ENCODE peak calls at places on chromosomes 1 and 21, in six cellular contexts. U is GM12864, P is MCF 10A, M is RWPE1, Z is body of pancreas, L is cardiac fibroblast. B is an unnamed sample.

GRCh38 chr1:26994020-26994745 is 691 bp downstream of the TRNP1 start:
- DNase-seq in U (no peak), P (no peak), M (no peak), Z (no peak), L (no peak), B (no peak)

GRCh38 chr21:26846036-26846931 is 1.1 kb upstream of the ADAMTS1 start:
- DNase-seq in U (no peak), P (peak; percentile 49), M (peak; percentile 53), Z (peak; percentile 61), L (peak; percentile 71), B (no peak)

GRCh38 chr1:1371741-1372711 is 3.0 kb downstream of the AURKAIP1 start:
- DNase-seq in U (no peak), P (peak; percentile 53), M (no peak), Z (peak; percentile 74), L (peak; percentile 60), B (peak; percentile 74)

GRCh38 chr1:201226859-201227488 is 36.4 kb downstream of the IGFN1 start:
- DNase-seq in U (no peak), P (no peak), M (no peak), Z (no peak), L (no peak), B (no peak)

GRCh38 chr1:64043976-64044375 is 159.4 kb upstream of the UBE2U start:
- DNase-seq in U (no peak), P (peak; percentile 90), M (peak; percentile 7), Z (no peak), L (peak; percentile 80), B (no peak)

GRCh38 chr1:224282140-224282539 is 47.8 kb downstream of the NVL start:
- DNase-seq in U (no peak), P (no peak), M (no peak), Z (no peak), L (no peak), B (no peak)

GRCh38 chr1:178344513-178345077 is 152.2 kb downstream of the CLEC20A start:
- DNase-seq in U (no peak), P (peak; percentile 94), M (peak; percentile 50), Z (no peak), L (peak; percentile 96), B (no peak)

GRCh38 chr1:214842856-214843255 is 239.7 kb upstream of the KCNK2 start:
- DNase-seq in U (no peak), P (no peak), M (no peak), Z (no peak), L (peak; percentile 60), B (no peak)

GRCh38 chr1:186165303-186165702 is 209.8 kb downstream of the TPR start:
- DNase-seq in U (no peak), P (no peak), M (no peak), Z (no peak), L (no peak), B (no peak)

GRCh38 chr1:240234477-240235225 is 143.0 kb downstream of the FMN2 start:
- DNase-seq in U (no peak), P (peak; percentile 42), M (peak; percentile 30), Z (no peak), L (peak; percentile 42), B (no peak)

GRCh38 chr21:44326716-44327602 is 12.2 kb downstream of the CFAP410 start:
- DNase-seq in U (no peak), P (no peak), M (no peak), Z (no peak), L (no peak), B (no peak)

GRCh38 chr1:7930547-7931445 is 9.8 kb downstream of the TNFRSF9 start:
- DNase-seq in U (no peak), P (no peak), M (no peak), Z (no peak), L (no peak), B (no peak)

GRCh38 chr21:34074283-34075098 is 1.1 kb downstream of the MRPS6 start:
- DNase-seq in U (no peak), P (peak; percentile 33), M (peak; percentile 17), Z (no peak), L (peak; percentile 40), B (no peak)

GRCh38 chr1:162561616-162562451 is at the start of gene UAP1:
- DNase-seq in U (no peak), P (no peak), M (peak; percentile 27), Z (no peak), L (no peak), B (no peak)

GRCh38 chr1:63674865-63675815 is 81.9 kb downstream of the PGM1 start:
- DNase-seq in U (no peak), P (peak; percentile 47), M (no peak), Z (peak; percentile 65), L (no peak), B (no peak)

GRCh38 chr21:45613881-45614280 is 29.6 kb upstream of the PCBP3 start:
- DNase-seq in U (no peak), P (no peak), M (no peak), Z (no peak), L (peak; percentile 34), B (peak; percentile 11)

GRCh38 chr1:19435851-19436465 is 49.4 kb downstream of the CAPZB start:
- DNase-seq in U (no peak), P (peak; percentile 62), M (no peak), Z (no peak), L (peak; percentile 84), B (no peak)

GRCh38 chr1:45331436-45332345 is 5.0 kb downstream of the HPDL start:
- DNase-seq in U (no peak), P (no peak), M (no peak), Z (no peak), L (no peak), B (no peak)

GRCh38 chr1:45337630-45338320 is 2.2 kb upstream of the TOE1 start:
- DNase-seq in U (no peak), P (no peak), M (no peak), Z (no peak), L (no peak), B (no peak)

GRCh38 chr1:45332346-45332720 is 5.6 kb downstream of the HPDL start:
- DNase-seq in U (no peak), P (no peak), M (no peak), Z (no peak), L (no peak), B (no peak)

GRCh38 chr1:45335732-45336365 is 4.1 kb upstream of the TOE1 start:
- DNase-seq in U (no peak), P (no peak), M (no peak), Z (no peak), L (no peak), B (no peak)

GRCh38 chr1:45334308-45335245 is 5.4 kb upstream of the TOE1 start:
- DNase-seq in U (no peak), P (no peak), M (no peak), Z (no peak), L (peak; percentile 22), B (no peak)
- TF ChIP-seq CTCF in U (no peak), P (no peak), M (no peak), Z (no peak), L (no peak), B (no peak)

GRCh38 chr1:31938184-31938975 is at the start of gene PTP4A2:
- DNase-seq in U (peak; percentile 93), P (peak; percentile 97), M (peak; percentile 97), Z (peak; percentile 95), L (peak; percentile 95), B (peak; percentile 65)
- TF ChIP-seq CTCF in U (peak; percentile 46), P (peak; percentile 35), M (peak; percentile 81), Z (peak; percentile 74), L (no peak), B (peak; percentile 52)

GRCh38 chr1:80218112-80218511 is 1211.6 kb upstream of the ADGRL4 start:
- DNase-seq in U (peak; percentile 5), P (peak; percentile 76), M (peak; percentile 8), Z (no peak), L (peak; percentile 78), B (no peak)
- TF ChIP-seq CTCF in U (peak; percentile 53), P (peak; percentile 59), M (no peak), Z (no peak), L (peak; percentile 57), B (no peak)

GRCh38 chr21:35381743-35382310 is 332.7 kb upstream of the RUNX1 start:
- DNase-seq in U (no peak), P (no peak), M (no peak), Z (no peak), L (no peak), B (no peak)
- TF ChIP-seq CTCF in U (no peak), P (no peak), M (no peak), Z (no peak), L (no peak), B (no peak)

GRCh38 chr1:207134550-207134949 is 30.5 kb downstream of the C4BPA start:
- DNase-seq in U (no peak), P (peak; percentile 9), M (no peak), Z (no peak), L (no peak), B (no peak)
- TF ChIP-seq CTCF in U (no peak), P (no peak), M (no peak), Z (no peak), L (no peak), B (no peak)

DNA sequence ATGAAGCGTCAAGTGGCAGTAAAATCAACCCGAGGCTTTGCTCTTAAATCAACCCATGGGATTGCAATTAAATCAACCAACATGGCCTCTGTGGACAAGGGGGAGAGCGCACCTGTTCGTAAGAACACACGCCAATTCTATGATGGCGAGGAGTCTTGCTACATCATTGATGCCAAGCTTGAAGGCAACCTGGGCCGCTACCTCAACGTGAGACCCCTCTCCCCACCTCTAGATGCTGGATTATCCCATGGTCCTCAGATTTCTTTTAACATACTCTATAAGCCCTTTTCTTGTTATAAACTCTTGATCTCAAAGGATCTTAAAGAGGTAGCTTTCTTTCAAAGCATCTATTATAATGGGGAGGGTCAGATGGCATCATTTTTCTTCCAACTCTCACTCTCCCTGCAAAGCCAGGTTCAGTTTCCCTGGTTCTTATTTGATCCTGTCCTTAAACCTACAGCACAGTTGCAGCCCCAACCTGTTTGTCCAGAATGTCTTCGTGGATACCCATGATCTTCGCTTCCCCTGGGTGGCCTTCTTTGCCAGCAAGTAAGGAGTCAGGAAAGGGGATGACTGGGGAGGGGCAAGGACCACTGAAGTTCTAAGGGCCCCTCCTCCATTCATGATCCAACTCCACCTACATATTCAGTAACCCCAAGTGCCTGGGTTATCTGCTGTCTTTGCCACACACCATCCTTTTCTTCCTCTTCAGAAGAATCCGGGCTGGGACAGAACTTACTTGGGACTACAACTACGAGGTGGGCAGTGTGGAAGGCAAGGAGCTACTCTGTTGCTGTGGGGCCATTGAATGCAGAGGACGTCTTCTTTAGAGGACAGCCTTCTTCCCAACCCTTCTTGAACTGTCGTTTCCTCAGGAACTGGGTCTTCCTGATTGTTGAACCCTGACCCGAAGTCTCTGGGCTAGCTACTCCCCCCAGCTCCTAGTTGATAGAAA is 10.8 kb downstream of the CERS2 start:
- DNase-seq in U (no peak), P (no peak), M (no peak), Z (no peak), L (no peak), B (no peak)
- TF ChIP-seq CTCF in U (no peak), P (no peak), M (no peak), Z (no peak), L (no peak), B (no peak)